ENCODE peak calls at places on chromosomes 4 and X, in eight cellular contexts. R is dorsolateral prefrontal cortex, O is uterus, D is astrocyte, E is pancreas, I is right atrium auricular region, Y is SK-N-SH, K is breast epithelium. H is an unnamed sample.

GRCh38 chr4:6301732-6302442 is 32.2 kb downstream of the WFS1 start:
- DNase-seq in R (no peak), E (no peak), O (no peak), D (no peak), Y (no peak), K (no peak), I (no peak), H (no peak)

GRCh38 chrX:30615229-30615628 is 37.7 kb upstream of the TASL start:
- DNase-seq in E (no peak), I (no peak), Y (no peak), O (no peak), K (no peak), R (no peak), D (peak), H (no peak)

GRCh38 chr4:61493470-61493869 is 293.3 kb downstream of the ADGRL3 start:
- DNase-seq in D (no peak), Y (no peak), R (no peak), I (no peak), K (no peak), O (no peak), E (no peak), H (no peak)

GRCh38 chrX:48794993-48795501 is 6.8 kb upstream of the HDAC6 start:
- DNase-seq in K (no peak), I (no peak), O (no peak), D (peak), E (no peak), R (no peak), Y (no peak), H (peak)

GRCh38 chr4:4379540-4380087 is 7.3 kb upstream of the NSG1 start:
- DNase-seq in E (no peak), O (no peak), R (no peak), I (no peak), D (no peak), Y (no peak), K (no peak), H (no peak)

GRCh38 chr4:84378983-84379382 is 120.1 kb downstream of the NKX6-1 start:
- DNase-seq in O (no peak), Y (no peak), R (no peak), D (no peak), E (no peak), K (no peak), I (no peak), H (no peak)

GRCh38 chr4:153209410-153209809 is 5.2 kb downstream of the TRIM2 start:
- DNase-seq in Y (no peak), I (no peak), R (no peak), O (no peak), E (no peak), D (no peak), K (no peak), H (no peak)

GRCh38 chrX:134782796-134783195 is 124.5 kb upstream of the PLAC1 start:
- DNase-seq in D (no peak), Y (peak), R (no peak), E (no peak), K (no peak), O (no peak), I (no peak), H (peak)

GRCh38 chr4:153335665-153336064 is 8.8 kb upstream of the MND1 start:
- DNase-seq in I (no peak), Y (no peak), O (no peak), R (no peak), K (no peak), D (peak), E (no peak), H (no peak)

GRCh38 chr4:101790521-101791188 is at the start of gene BANK1:
- DNase-seq in I (no peak), Y (peak), K (no peak), E (peak), R (no peak), O (no peak), D (no peak), H (peak)

GRCh38 chr4:76781698-76782595 is 116.0 kb downstream of the SOWAHB start:
- DNase-seq in K (peak), D (peak), R (no peak), O (no peak), E (no peak), I (no peak), Y (no peak), H (peak)

GRCh38 chr4:3294401-3295241 is 1.8 kb downstream of the RGS12 start:
- DNase-seq in R (peak), O (no peak), Y (no peak), I (no peak), D (no peak), E (no peak), K (peak), H (no peak)

GRCh38 chr4:52869196-52869595 is 7.1 kb downstream of the RASL11B start:
- DNase-seq in E (no peak), O (peak), K (no peak), I (peak), R (peak), Y (peak), D (no peak), H (no peak)

GRCh38 chr4:27318740-27319139 is 458.1 kb downstream of the STIM2 start:
- DNase-seq in K (no peak), O (no peak), E (peak), I (no peak), R (peak), Y (peak), D (no peak), H (peak)

GRCh38 chr4:182562350-182562749 is 319.1 kb downstream of the TENM3 start:
- DNase-seq in Y (no peak), I (no peak), E (no peak), D (no peak), R (no peak), O (no peak), K (no peak), H (no peak)

GRCh38 chrX:26203556-26203955 is 11.3 kb downstream of the MAGEB6 start:
- DNase-seq in I (no peak), K (no peak), D (no peak), E (no peak), R (no peak), O (no peak), Y (no peak), H (no peak)

GRCh38 chrX:31266172-31267076 is 194.6 kb upstream of the FTHL17 start:
- DNase-seq in I (no peak), O (peak), K (peak), E (peak), D (no peak), Y (peak), R (no peak), H (peak)

GRCh38 chrX:4825550-4825949 is 1112.1 kb upstream of the PRKX start:
- DNase-seq in Y (no peak), E (no peak), D (no peak), I (no peak), R (no peak), K (no peak), O (no peak), H (no peak)

GRCh38 chr4:185956546-185956945 is 112.4 kb upstream of the TLR3 start:
- DNase-seq in O (no peak), R (no peak), D (no peak), Y (peak), K (no peak), I (no peak), E (no peak), H (no peak)

GRCh38 chrX:48996969-48997368 is 5.1 kb downstream of the GRIPAP1 start:
- DNase-seq in R (no peak), Y (no peak), D (no peak), K (no peak), O (no peak), I (no peak), E (no peak), H (no peak)

GRCh38 chr4:8745036-8745827 is 126.4 kb downstream of the HMX1 start:
- DNase-seq in Y (peak), O (peak), D (no peak), R (peak), K (no peak), E (no peak), I (no peak), H (no peak)

GRCh38 chrX:137654481-137654880 is 88.6 kb downstream of the ZIC3 start:
- DNase-seq in Y (no peak), K (no peak), E (no peak), I (no peak), D (no peak), O (no peak), R (no peak), H (no peak)

GRCh38 chr4:126526335-126526734 is 1106.4 kb upstream of the INTU start:
- DNase-seq in D (no peak), O (no peak), E (no peak), K (no peak), R (no peak), I (no peak), Y (no peak), H (no peak)

GRCh38 chrX:10401239-10401638 is 219.1 kb downstream of the MID1 start:
- DNase-seq in O (no peak), I (no peak), E (no peak), K (no peak), R (no peak), D (no peak), Y (no peak), H (no peak)

GRCh38 chrX:10576777-10577444 is 43.5 kb downstream of the MID1 start:
- DNase-seq in Y (no peak), K (no peak), I (no peak), E (no peak), O (peak), R (no peak), D (no peak), H (no peak)

GRCh38 chr4:112112590-112113170 is 32.6 kb upstream of the FAM241A start:
- DNase-seq in O (no peak), D (no peak), I (no peak), E (peak), Y (no peak), K (no peak), R (no peak), H (no peak)

GRCh38 chr4:112114452-112114851 is 30.8 kb upstream of the FAM241A start:
- DNase-seq in I (no peak), Y (no peak), D (no peak), E (no peak), K (no peak), R (no peak), O (no peak), H (no peak)

GRCh38 chr4:112111306-112111705 is 33.9 kb upstream of the FAM241A start:
- DNase-seq in R (no peak), I (no peak), K (no peak), O (no peak), E (no peak), D (no peak), Y (no peak), H (no peak)

GRCh38 chr4:112109455-112110425 is 35.5 kb upstream of the FAM241A start:
- DNase-seq in E (no peak), I (no peak), K (no peak), D (peak), O (no peak), Y (no peak), R (no peak), H (no peak)

GRCh38 chr4:112113786-112114185 is 31.5 kb upstream of the FAM241A start:
- DNase-seq in O (no peak), R (no peak), K (no peak), E (no peak), D (no peak), Y (no peak), I (no peak), H (no peak)
- H3K27ac ChIP-seq in O (no peak), R (no peak), K (peak), E (peak), D (no peak), Y (no peak), I (no peak), H (peak)

GRCh38 chrX:102837843-102838242 is 99.2 kb upstream of the RAB40AL start:
- DNase-seq in I (no peak), R (no peak), Y (no peak), D (no peak), K (no peak), E (no peak), O (no peak), H (no peak)

GRCh38 chrX:102840871-102841705 is 96.0 kb upstream of the RAB40AL start:
- DNase-seq in O (no peak), K (no peak), I (no peak), E (no peak), Y (no peak), R (no peak), D (no peak), H (no peak)

GRCh38 chrX:102833136-102833535 is 103.9 kb upstream of the RAB40AL start:
- DNase-seq in Y (no peak), O (no peak), E (no peak), D (peak), K (no peak), R (no peak), I (no peak), H (no peak)

GRCh38 chrX:102832661-102833060 is 104.4 kb upstream of the RAB40AL start:
- DNase-seq in Y (peak), I (no peak), R (no peak), D (peak), O (no peak), K (no peak), E (no peak), H (no peak)

DNA sequence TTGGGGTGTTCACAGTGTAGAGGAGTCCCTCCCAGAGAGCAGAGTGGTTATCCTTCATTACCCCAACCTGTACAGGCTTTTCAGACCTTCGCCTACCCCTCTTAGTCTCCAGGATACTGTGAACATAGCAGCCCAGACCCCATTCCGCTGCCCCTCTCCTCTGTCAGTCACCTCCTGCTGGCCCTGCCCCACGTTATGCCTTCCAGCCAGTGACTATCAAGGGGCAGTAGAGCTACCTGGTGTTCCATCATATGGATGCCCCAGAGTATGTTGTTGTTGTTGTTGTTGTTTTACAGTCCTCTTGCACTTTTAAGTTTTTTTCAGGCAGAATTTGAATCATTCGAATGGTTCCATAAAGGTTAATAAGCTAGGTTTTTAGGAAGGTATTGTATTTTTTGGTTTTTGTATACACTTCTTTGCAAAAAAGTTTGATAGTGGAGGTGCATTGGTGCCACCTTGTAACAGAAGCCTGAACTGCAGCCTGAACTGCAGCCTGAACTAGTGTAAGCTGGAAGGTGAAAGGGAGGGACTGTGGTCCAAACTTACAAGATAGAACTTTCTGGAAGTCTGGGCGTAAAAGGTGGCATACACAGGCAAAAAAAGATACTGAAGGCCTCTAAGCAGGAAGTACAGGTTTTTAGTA is 101.4 kb upstream of the RAB40AL start:
- DNase-seq in E (peak), Y (no peak), K (no peak), O (no peak), D (no peak), I (no peak), R (no peak), H (no peak)
- TF ChIP-seq CTCF in E (peak), Y (peak), K (peak), O (no peak), D (peak), I (peak), R (peak), H (peak)

GRCh38 chr4:1169691-1170096 is 2.7 kb downstream of the SPON2 start:
- DNase-seq in O (no peak), I (no peak), Y (no peak), D (no peak), R (no peak), K (no peak), E (no peak), H (no peak)

GRCh38 chr4:1169171-1169671 is 3.2 kb downstream of the SPON2 start:
- DNase-seq in K (no peak), E (no peak), D (no peak), I (no peak), R (no peak), Y (no peak), O (no peak), H (no peak)

GRCh38 chr4:1166509-1167243 is 5.7 kb downstream of the SPON2 start:
- DNase-seq in O (no peak), Y (no peak), K (no peak), R (no peak), E (no peak), I (no peak), D (no peak), H (no peak)

GRCh38 chr4:1168291-1169031 is 3.9 kb downstream of the SPON2 start:
- DNase-seq in D (no peak), R (no peak), I (no peak), Y (no peak), K (no peak), E (no peak), O (no peak), H (no peak)

DNA sequence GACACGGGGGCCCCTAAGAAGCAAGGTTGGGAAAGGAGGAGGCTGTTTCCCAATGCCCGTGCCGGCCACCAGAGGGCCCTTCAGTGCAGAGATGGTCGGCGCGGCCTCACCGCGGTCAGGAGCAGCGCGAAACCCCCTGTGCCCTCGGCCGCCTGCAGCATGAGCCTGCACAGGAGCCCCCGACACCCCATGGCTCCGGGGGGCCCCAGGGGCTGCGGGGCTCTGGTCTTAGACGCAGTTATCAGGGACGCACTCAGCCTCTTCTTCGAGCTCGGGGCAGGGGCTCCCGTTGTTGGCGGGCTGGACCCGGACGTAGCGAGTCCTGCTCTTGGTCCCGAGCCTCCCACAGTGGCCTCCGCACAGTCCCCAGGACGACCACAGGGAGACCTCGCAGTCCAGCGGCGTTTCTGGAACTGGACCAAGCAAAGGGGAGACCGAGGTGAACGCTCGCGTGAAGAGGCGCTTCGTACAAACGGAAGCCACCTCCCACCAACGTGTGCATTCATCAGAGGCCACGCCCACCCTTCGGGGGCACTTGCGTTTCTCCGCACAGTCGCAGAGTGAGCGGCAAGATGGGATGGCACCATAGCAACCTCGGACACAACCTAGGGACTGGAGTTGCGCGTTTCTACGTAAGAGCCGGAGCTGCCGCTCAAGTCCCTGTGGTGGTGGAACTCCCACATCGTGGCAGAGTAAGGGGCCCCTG is 5.0 kb downstream of the SPON2 start:
- DNase-seq in R (peak), Y (peak), O (peak), E (peak), K (no peak), D (peak), I (peak), H (peak)
- H3K27ac ChIP-seq in R (no peak), Y (no peak), O (peak), E (no peak), K (peak), D (peak), I (peak), H (peak)

DNA sequence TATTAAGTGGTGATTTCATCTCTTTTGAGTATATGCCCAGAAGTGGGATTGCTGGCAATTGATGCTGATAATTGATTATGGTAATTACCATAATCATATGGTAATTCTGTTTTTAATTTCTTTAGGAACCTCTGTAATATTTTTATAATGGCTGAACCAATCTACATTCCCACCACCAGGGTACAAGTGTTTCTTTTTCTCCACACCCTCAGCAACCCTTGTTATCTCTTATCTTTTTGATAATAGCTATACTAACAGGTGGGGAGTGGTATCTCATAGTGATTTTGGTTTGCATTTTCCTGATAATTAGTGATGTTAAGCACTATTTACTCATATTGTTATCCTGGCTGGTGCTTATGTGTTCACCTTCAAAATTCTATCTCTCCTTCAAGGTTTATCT is 212.6 kb downstream of the FMR1NB start:
- DNase-seq in D (no peak), R (no peak), E (no peak), Y (no peak), O (no peak), K (no peak), I (no peak), H (no peak)
- TF ChIP-seq CTCF in D (no peak), R (no peak), E (no peak), Y (no peak), O (no peak), K (no peak), I (no peak), H (no peak)

GRCh38 chrX:115067812-115068211 is 50.4 kb upstream of the IL13RA2 start:
- DNase-seq in R (no peak), E (no peak), O (no peak), K (no peak), Y (no peak), I (no peak), D (no peak), H (no peak)
- H3K27ac ChIP-seq in R (no peak), E (no peak), O (no peak), K (no peak), Y (peak), I (no peak), D (no peak), H (no peak)

DNA sequence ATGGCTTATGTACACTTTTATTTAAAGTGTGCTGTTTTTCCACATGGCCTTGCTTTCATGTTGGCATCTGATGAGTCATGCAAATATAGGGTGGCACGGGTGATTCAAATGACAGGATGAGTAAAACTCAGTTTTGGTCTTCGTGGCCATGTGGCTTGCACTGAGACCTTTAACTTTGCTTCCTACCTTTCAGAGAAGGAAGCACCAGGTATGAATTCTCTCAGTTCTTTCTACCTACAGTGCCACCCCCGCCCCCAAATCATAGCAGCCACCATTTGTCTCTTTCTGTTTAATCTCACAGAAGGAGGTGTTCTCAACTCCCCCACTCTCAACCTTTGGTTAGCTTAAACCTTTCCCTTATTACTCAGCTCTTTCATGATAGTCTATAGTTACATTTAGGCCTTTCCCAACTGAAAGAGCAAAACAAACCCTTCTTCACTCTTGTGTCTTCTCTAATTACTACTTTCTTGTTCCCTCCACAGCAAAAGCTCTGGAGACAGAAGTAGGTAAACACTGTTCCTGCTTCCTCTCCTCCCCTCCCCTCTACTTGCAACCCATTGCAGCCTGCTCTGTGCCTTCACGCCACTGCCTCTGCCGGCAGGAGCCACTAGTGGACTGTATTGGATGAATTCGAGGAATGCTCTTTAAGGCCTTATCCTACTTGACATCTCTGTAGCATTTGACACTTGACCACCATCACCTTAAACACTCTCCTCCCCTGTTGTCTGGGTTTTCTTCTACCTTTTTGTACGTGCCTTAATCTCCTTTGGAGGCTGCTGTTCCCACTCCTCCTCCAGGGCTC is 123.7 kb downstream of the AFF1 start:
- DNase-seq in D (no peak), Y (no peak), R (peak), I (no peak), O (no peak), E (no peak), K (no peak), H (peak)
- TF ChIP-seq CTCF in D (no peak), Y (no peak), R (peak), I (peak), O (no peak), E (no peak), K (no peak), H (no peak)

GRCh38 chrX:74521961-74522833 is 92.2 kb downstream of the RLIM start:
- DNase-seq in D (peak), E (no peak), I (peak), K (no peak), O (peak), R (no peak), Y (peak), H (no peak)
- H3K27ac ChIP-seq in D (no peak), E (no peak), I (no peak), K (no peak), O (peak), R (no peak), Y (peak), H (no peak)

GRCh38 chrX:3788494-3789233 is 75.2 kb upstream of the PRKX start:
- DNase-seq in O (no peak), R (no peak), E (no peak), K (no peak), Y (no peak), D (no peak), I (no peak), H (no peak)
- TF ChIP-seq CTCF in O (no peak), R (no peak), E (no peak), K (no peak), Y (no peak), D (no peak), I (no peak), H (no peak)